ENCODE peak calls at places on chromosomes 2 and 18, in four cellular contexts. T is HepG2, Y is H1, V is GM12878. C is an unnamed sample.

GRCh38 chr18:22293417-22293816 is 124.0 kb downstream of the GATA6 start:
- DNase-seq in T (no peak), Y (no peak), V (no peak), C (no peak)

GRCh38 chr2:208062113-208062512 is 36.8 kb upstream of the PLEKHM3 start:
- DNase-seq in T (peak), Y (no peak), V (no peak), C (no peak)

GRCh38 chr2:216665717-216666116 is 29.6 kb downstream of the IGFBP5 start:
- DNase-seq in T (peak), Y (peak), V (no peak), C (peak)

GRCh38 chr2:232655392-232655791 is 22.0 kb downstream of the EFHD1 start:
- DNase-seq in T (no peak), Y (no peak), V (no peak), C (no peak)

GRCh38 chr18:67363694-67364093 is 152.8 kb downstream of the DSEL start:
- DNase-seq in T (no peak), Y (no peak), V (no peak), C (no peak)

GRCh38 chr2:95569170-95569569 is 22.6 kb upstream of the TRIM43 start:
- DNase-seq in T (no peak), Y (no peak), V (no peak), C (no peak)

GRCh38 chr2:168705534-168706470 is 96.6 kb upstream of the NOSTRIN start:
- DNase-seq in T (peak), Y (no peak), V (no peak), C (no peak)

GRCh38 chr2:160418398-160418765 is 75.2 kb downstream of the RBMS1 start:
- DNase-seq in T (no peak), Y (no peak), V (no peak), C (no peak)

GRCh38 chr2:60316381-60317028 is 236.9 kb downstream of the BCL11A start:
- DNase-seq in T (peak), Y (no peak), V (no peak), C (no peak)

GRCh38 chr18:43079422-43079821 is 36.1 kb downstream of the RIT2 start:
- DNase-seq in T (no peak), Y (no peak), V (no peak), C (no peak)

GRCh38 chr2:238093181-238094140 is 6.7 kb upstream of the ESPNL start:
- DNase-seq in T (no peak), Y (no peak), V (no peak), C (peak)

GRCh38 chr2:39737661-39738060 is 41.4 kb downstream of the THUMPD2 start:
- DNase-seq in T (no peak), Y (peak), V (no peak), C (no peak)
- TF ChIP-seq TCF12 in T (no peak), Y (no peak), V (no peak), C (no peak)

GRCh38 chr2:212535963-212536362 is 2.6 kb downstream of the ERBB4 start:
- DNase-seq in T (no peak), Y (no peak), V (no peak), C (no peak)
- H3K4me3 ChIP-seq in T (no peak), Y (peak), V (no peak), C (no peak)

GRCh38 chr2:188766086-188766856 is 207.9 kb upstream of the COL3A1 start:
- DNase-seq in T (no peak), Y (no peak), V (no peak), C (no peak)
- TF ChIP-seq TCF12 in T (no peak), Y (no peak), V (no peak), C (no peak)

GRCh38 chr2:23513881-23514793 is 129.2 kb downstream of the KLHL29 start:
- DNase-seq in T (no peak), Y (no peak), V (no peak), C (no peak)
- H3K4me3 ChIP-seq in T (no peak), Y (no peak), V (no peak), C (no peak)

DNA sequence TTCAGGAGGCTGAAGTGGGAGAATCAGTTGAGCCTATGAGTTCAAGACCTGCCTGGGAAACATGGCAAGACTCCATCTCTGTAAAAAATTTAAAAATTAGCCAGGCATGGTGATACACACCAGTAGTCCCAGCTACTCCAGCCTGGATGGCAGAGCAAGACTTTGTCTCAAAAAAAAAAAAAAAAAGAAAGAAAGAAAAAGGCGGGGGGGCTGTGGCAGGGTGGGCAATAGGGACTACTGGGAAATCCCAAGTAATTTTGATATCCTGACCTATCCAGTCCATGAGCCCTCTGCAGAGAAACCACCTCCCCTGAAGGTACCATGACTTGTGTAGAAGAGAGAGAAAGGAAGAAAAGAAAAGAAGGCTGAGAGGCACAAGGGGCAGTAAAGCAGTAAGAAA is 45.3 kb downstream of the ALPK2 start:
- DNase-seq in T (no peak), Y (no peak), V (no peak), C (no peak)
- TF ChIP-seq TCF12 in T (no peak), Y (no peak), V (no peak), C (no peak)

GRCh38 chr2:61889212-61889956 is 928 bp upstream of the CCT4 start:
- DNase-seq in T (no peak), Y (no peak), V (no peak), C (no peak)
- H3K4me3 ChIP-seq in T (peak), Y (no peak), V (peak), C (peak)

DNA sequence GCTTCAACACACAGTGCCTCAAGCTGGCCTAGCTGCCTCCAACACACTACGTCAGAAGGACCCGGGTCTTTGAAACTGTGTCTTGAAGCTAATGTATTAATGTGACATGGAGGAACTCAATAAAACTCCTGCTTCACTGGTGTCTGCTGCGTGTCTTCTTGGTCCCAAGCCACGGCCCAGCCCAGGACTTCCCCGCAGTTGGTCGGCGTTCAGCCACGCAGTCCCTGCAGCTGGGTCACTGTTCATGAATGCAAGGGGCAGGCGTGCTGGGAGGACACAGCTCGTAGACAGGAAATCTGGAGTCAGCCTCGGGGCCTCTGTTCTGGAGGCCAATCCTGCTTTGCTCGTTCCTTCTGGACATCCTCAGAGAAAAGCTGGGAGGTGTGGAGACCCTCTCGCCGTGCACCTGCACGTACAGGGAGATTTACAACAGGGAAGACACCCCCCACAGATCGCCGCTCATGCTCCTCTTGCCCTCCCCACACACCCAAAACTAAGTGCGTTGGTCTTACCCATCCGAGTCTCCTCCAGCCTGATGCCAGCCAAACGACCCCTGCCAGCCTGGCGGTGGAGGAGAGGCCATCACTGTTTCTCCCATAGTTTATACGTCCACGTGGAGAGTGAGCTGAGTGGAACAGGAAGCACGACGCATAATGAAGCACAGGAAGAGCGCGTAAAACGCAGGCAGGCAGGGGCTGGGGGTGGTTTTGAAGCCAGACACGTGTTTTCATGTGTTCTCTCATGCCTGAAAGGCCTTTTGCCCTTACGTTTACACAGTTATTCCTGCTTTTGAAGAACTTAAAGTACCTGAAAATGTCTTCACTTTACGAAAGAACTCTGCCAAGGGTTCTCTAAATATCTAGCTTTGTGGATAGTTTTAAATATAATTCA is 39.7 kb downstream of the ADI1 start:
- DNase-seq in T (no peak), Y (no peak), V (no peak), C (no peak)
- TF ChIP-seq TCF12 in T (no peak), Y (no peak), V (no peak), C (no peak)

GRCh38 chr18:74457043-74457742 is at the start of gene DIPK1C:
- DNase-seq in T (no peak), Y (no peak), V (no peak), C (no peak)

GRCh38 chr18:74456017-74456408 is 1.1 kb downstream of the DIPK1C start:
- DNase-seq in T (no peak), Y (no peak), V (no peak), C (no peak)

GRCh38 chr18:74457743-74458465 is 796 bp upstream of the DIPK1C start:
- DNase-seq in T (no peak), Y (no peak), V (no peak), C (no peak)

GRCh38 chr18:74455386-74455785 is 1.7 kb downstream of the DIPK1C start:
- DNase-seq in T (no peak), Y (no peak), V (no peak), C (no peak)

GRCh38 chr18:74456409-74457042 is 582 bp downstream of the DIPK1C start:
- DNase-seq in T (no peak), Y (no peak), V (no peak), C (no peak)
- H3K4me3 ChIP-seq in T (no peak), Y (peak), V (no peak), C (no peak)

GRCh38 chr2:222993920-222994650 is 57.9 kb upstream of the KCNE4 start:
- DNase-seq in T (no peak), Y (no peak), V (no peak), C (peak)
- TF ChIP-seq TCF12 in T (no peak), Y (no peak), V (no peak), C (peak)

DNA sequence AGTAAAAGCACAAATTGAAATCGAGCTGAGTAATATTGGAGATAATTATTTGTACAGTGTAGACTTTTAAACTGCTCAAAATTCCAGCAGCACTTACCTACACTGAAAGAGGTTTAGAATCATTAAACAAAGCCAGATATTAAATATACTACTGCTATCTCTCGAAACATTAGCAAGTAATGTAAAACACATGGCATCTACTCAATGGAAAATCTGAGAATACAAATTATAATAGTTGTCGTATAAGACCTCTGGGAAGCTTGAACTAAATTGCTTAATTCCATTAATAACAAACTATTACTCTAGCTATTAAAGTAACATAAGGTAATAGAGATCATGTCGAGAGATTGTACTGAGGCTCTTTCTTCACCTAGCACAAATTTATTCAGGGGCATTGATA is 108.9 kb downstream of the KLHL29 start:
- DNase-seq in T (no peak), Y (no peak), V (no peak), C (no peak)
- H3K4me3 ChIP-seq in T (no peak), Y (no peak), V (no peak), C (no peak)